ENCODE peak calls at places on chromosomes 4 and X, in four cellular contexts. J is lung, F is OCI-LY7, Q is lower lobe of right lung. B is an unnamed sample. For H3K9me3 and H3K4me1, the result is how much of the 10 kb centered on the place peaks cover.

GRCh38 chr4:186078977-186079697 is 10.2 kb downstream of the TLR3 start:
- DNase-seq in J (no peak), F (no peak), Q (no peak), B (peak)

GRCh38 chr4:145954924-145955339 is 16.3 kb upstream of the ZNF827 start:
- DNase-seq in Q (no peak), J (no peak), F (no peak), B (no peak)

GRCh38 chrX:130734713-130735112 is 168.3 kb downstream of the ENOX2 start:
- DNase-seq in Q (no peak), J (no peak), F (no peak), B (no peak)

GRCh38 chrX:69388526-69388925 is 115.6 kb upstream of the NALF2 start:
- DNase-seq in F (no peak), Q (no peak), J (no peak), B (no peak)

GRCh38 chr4:158236304-158237030 is 26.2 kb downstream of the TMEM144 start:
- DNase-seq in F (no peak), J (no peak), Q (no peak), B (no peak)

GRCh38 chr4:78310056-78310731 is 241.4 kb upstream of the ANXA3 start:
- DNase-seq in J (no peak), F (no peak), Q (no peak), B (no peak)

GRCh38 chr4:16205298-16206164 is 20.7 kb downstream of the TAPT1 start:
- DNase-seq in Q (no peak), F (peak), J (no peak), B (no peak)

GRCh38 chr4:126628933-126629332 is 1003.8 kb upstream of the INTU start:
- DNase-seq in Q (no peak), F (no peak), J (no peak), B (no peak)

GRCh38 chr4:10534820-10535219 is 77.6 kb upstream of the ZNF518B start:
- DNase-seq in F (no peak), Q (no peak), J (no peak), B (no peak)

GRCh38 chrX:152070186-152070585 is 68.2 kb downstream of the MAGEA10 start:
- DNase-seq in F (no peak), Q (no peak), J (no peak), B (no peak)

GRCh38 chr4:76980280-76980679 is 30.7 kb downstream of the SEPTIN11 start:
- DNase-seq in F (no peak), J (no peak), Q (no peak), B (no peak)

GRCh38 chr4:64271601-64272081 is 137.6 kb downstream of the TECRL start:
- DNase-seq in F (no peak), Q (no peak), J (no peak), B (no peak)

GRCh38 chr4:1490906-1491629 is 84.8 kb upstream of the NKX1-1 start:
- DNase-seq in F (no peak), Q (peak), J (no peak), B (no peak)

GRCh38 chr4:138308421-138308820 is 66.3 kb upstream of the SLC7A11 start:
- DNase-seq in F (no peak), Q (no peak), J (no peak), B (no peak)

GRCh38 chr4:150244600-150244999 is 166.4 kb downstream of the DCLK2 start:
- DNase-seq in J (no peak), Q (no peak), F (no peak), B (no peak)

GRCh38 chrX:12956704-12957541 is 18.0 kb upstream of the TMSB4X start:
- DNase-seq in J (no peak), Q (no peak), F (peak), B (no peak)

GRCh38 chrX:129039176-129039575 is 484.1 kb downstream of the SMARCA1 start:
- DNase-seq in F (no peak), Q (no peak), J (no peak), B (peak)

GRCh38 chr4:186029731-186030421 is 39.1 kb upstream of the TLR3 start:
- DNase-seq in F (no peak), Q (peak), J (peak), B (no peak)

GRCh38 chr4:105979506-105979905 is 84.2 kb downstream of the NPNT start:
- DNase-seq in F (no peak), J (no peak), Q (no peak), B (no peak)

GRCh38 chr4:76035146-76035545 is 724 bp downstream of the CXCL11 start:
- DNase-seq in J (no peak), F (no peak), Q (no peak), B (no peak)

GRCh38 chrX:151776936-151777335 is 42.4 kb downstream of the CNGA2 start:
- DNase-seq in Q (no peak), F (no peak), J (no peak), B (no peak)

GRCh38 chr4:156638925-156639605 is 332.5 kb downstream of the PDGFC start:
- DNase-seq in Q (peak), F (no peak), J (no peak), B (no peak)

GRCh38 chr4:133390198-133390855 is 241.2 kb downstream of the PCDH10 start:
- DNase-seq in F (no peak), Q (no peak), J (no peak), B (no peak)

GRCh38 chr4:174365018-174365587 is 81.4 kb downstream of the CEP44 start:
- DNase-seq in Q (no peak), J (no peak), F (peak), B (peak)

GRCh38 chr4:337932-338758 is 531 bp downstream of the ZNF141 start:
- DNase-seq in F (no peak), Q (peak), J (peak), B (no peak)

GRCh38 chr4:340011-340410 is 2.4 kb downstream of the ZNF141 start:
- DNase-seq in F (peak), Q (no peak), J (no peak), B (no peak)

GRCh38 chr4:336893-337142 is 796 bp upstream of the ZNF141 start:
- DNase-seq in J (no peak), F (no peak), Q (no peak), B (peak)

GRCh38 chr4:337143-337931 is at the start of gene ZNF141:
- DNase-seq in J (peak), F (peak), Q (peak), B (peak)

GRCh38 chr4:338759-339097 is 1.1 kb downstream of the ZNF141 start:
- DNase-seq in F (no peak), J (no peak), Q (no peak), B (no peak)
- H3K9me3 ChIP-seq in F (under half), J (under half), Q (under half), B (under half)

GRCh38 chr4:57426779-57427395 is 316.7 kb upstream of the IGFBP7 start:
- DNase-seq in Q (peak), F (peak), J (peak), B (peak)
- TF ChIP-seq CTCF in Q (peak), F (peak), J (peak), B (peak)

GRCh38 chr4:103292959-103293358 is 94.8 kb upstream of the CENPE start:
- DNase-seq in F (no peak), J (no peak), Q (no peak), B (no peak)

DNA sequence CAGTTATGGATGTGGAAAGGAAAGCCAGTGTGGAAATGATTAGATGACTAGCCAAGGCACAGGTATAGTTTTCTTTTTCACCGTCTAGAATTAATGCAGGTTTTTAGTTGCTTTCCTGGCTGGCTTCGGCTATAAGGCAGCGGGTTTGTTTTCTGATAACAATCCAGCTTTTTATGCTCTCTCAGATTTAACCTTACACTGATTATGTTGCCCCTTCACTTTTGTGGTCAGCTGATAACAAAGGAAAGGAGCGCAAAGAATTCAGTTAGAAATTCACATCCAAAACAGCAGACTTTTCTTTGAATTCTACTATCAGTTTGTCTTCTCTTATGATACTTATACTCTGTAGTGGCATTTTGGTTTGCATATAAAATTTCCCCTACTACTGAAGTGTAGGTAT is 94.2 kb upstream of the CENPE start:
- DNase-seq in J (no peak), Q (no peak), F (no peak), B (no peak)
- H3K4me1 ChIP-seq in J (under half), Q (under half), F (under half), B (under half)

GRCh38 chr4:97153042-97153441 is 990.2 kb downstream of the STPG2 start:
- DNase-seq in Q (no peak), F (peak), J (no peak), B (no peak)
- H3K9me3 ChIP-seq in Q (under half), F (under half), J (under half), B (under half)

B was measured in Caco-2.